ENCODE peak calls at places on chromosomes 5 and 9, in six cellular contexts. E is fibroblast of pulmonary artery, D is astrocyte of the spinal cord, A is IMR-90, F is SK-N-SH, H is bronchial epithelial cell. V is an unnamed sample.

GRCh38 chr9:105171589-105171988 is 72.9 kb upstream of the SLC44A1 start:
- DNase-seq in E (no peak), D (no peak), A (no peak), F (no peak), H (no peak), V (no peak)

GRCh38 chr9:99818439-99818992 is 3.2 kb upstream of the NR4A3 start:
- DNase-seq in E (no peak), D (no peak), A (no peak), F (no peak), H (no peak), V (no peak)

GRCh38 chr5:54742417-54742889 is 224.9 kb downstream of the SNX18 start:
- DNase-seq in E (peak; percentile 70), D (peak; percentile 54), A (peak; percentile 80), F (no peak), H (peak; percentile 91), V (no peak)

GRCh38 chr5:16666861-16667481 is 50.2 kb upstream of the RETREG1 start:
- DNase-seq in E (peak; percentile 47), D (peak; percentile 13), A (peak; percentile 15), F (peak; percentile 64), H (no peak), V (peak; percentile 76)

GRCh38 chr9:93207326-93207814 is 23.4 kb downstream of the WNK2 start:
- DNase-seq in E (peak; percentile 44), D (peak; percentile 47), A (peak; percentile 11), F (peak; percentile 70), H (no peak), V (no peak)

GRCh38 chr5:177509361-177509951 is at the start of gene DOK3:
- DNase-seq in E (no peak), D (no peak), A (no peak), F (no peak), H (no peak), V (peak; percentile 89)

GRCh38 chr9:119765632-119766031 is 396.4 kb upstream of the BRINP1 start:
- DNase-seq in E (no peak), D (no peak), A (no peak), F (no peak), H (no peak), V (no peak)

GRCh38 chr5:173598686-173599085 is 17.8 kb downstream of the BOD1 start:
- DNase-seq in E (no peak), D (no peak), A (peak; percentile 17), F (no peak), H (no peak), V (no peak)

GRCh38 chr9:124293712-124294504 is 36.2 kb downstream of the NEK6 start:
- DNase-seq in E (no peak), D (no peak), A (no peak), F (no peak), H (peak; percentile 18), V (no peak)

GRCh38 chr5:36305571-36306326 is 4.0 kb upstream of the RANBP3L start:
- DNase-seq in E (peak; percentile 68), D (peak; percentile 64), A (peak; percentile 38), F (peak; percentile 42), H (peak; percentile 51), V (peak; percentile 41)

GRCh38 chr9:35553670-35554543 is 51.2 kb upstream of the TESK1 start:
- DNase-seq in E (peak; percentile 87), D (peak; percentile 79), A (peak; percentile 73), F (peak; percentile 84), H (peak; percentile 62), V (peak; percentile 82)

GRCh38 chr5:154945695-154946301 is 4.9 kb downstream of the MRPL22 start:
- DNase-seq in E (peak; percentile 57), D (peak; percentile 43), A (peak; percentile 28), F (peak; percentile 31), H (peak; percentile 35), V (no peak)

GRCh38 chr5:113569396-113569795 is 55.9 kb downstream of the YTHDC2 start:
- DNase-seq in E (no peak), D (no peak), A (no peak), F (no peak), H (no peak), V (no peak)

GRCh38 chr9:127612993-127613954 is 1.2 kb downstream of the STXBP1 start:
- DNase-seq in E (peak; percentile 50), D (peak; percentile 59), A (peak; percentile 57), F (peak; percentile 82), H (peak; percentile 69), V (peak; percentile 83)

GRCh38 chr5:72244862-72245371 is 75.1 kb downstream of the MRPS27 start:
- DNase-seq in E (peak; percentile 75), D (peak; percentile 69), A (peak; percentile 61), F (peak; percentile 43), H (peak; percentile 30), V (no peak)

GRCh38 chr9:89781838-89782237 is 177.0 kb downstream of the GADD45G start:
- DNase-seq in E (no peak), D (no peak), A (no peak), F (no peak), H (no peak), V (no peak)

GRCh38 chr5:43281840-43282658 is 31.2 kb downstream of the HMGCS1 start:
- DNase-seq in E (peak; percentile 31), D (no peak), A (peak; percentile 10), F (no peak), H (peak; percentile 77), V (no peak)

GRCh38 chr9:130981002-130981760 is 27.8 kb upstream of the LAMC3 start:
- DNase-seq in E (no peak), D (no peak), A (no peak), F (no peak), H (no peak), V (no peak)

GRCh38 chr9:114929166-114929565 is 1.2 kb downstream of the TNFSF8 start:
- DNase-seq in E (no peak), D (no peak), A (no peak), F (no peak), H (no peak), V (no peak)

GRCh38 chr5:8341416-8341815 is 472.5 kb downstream of the MTRR start:
- DNase-seq in E (peak; percentile 8), D (no peak), A (no peak), F (no peak), H (no peak), V (no peak)

GRCh38 chr9:71609453-71609840 is 158.9 kb downstream of the CEMIP2 start:
- DNase-seq in E (peak; percentile 21), D (no peak), A (no peak), F (no peak), H (no peak), V (no peak)

GRCh38 chr9:95620296-95620695 is 103.5 kb upstream of the PTCH1 start:
- DNase-seq in E (no peak), D (no peak), A (no peak), F (no peak), H (no peak), V (no peak)

GRCh38 chr5:35246928-35247644 is 16.8 kb upstream of the PRLR start:
- DNase-seq in E (peak; percentile 35), D (peak; percentile 47), A (no peak), F (no peak), H (no peak), V (peak; percentile 2)

GRCh38 chr5:52798952-52799351 is 11.2 kb downstream of the ITGA1 start:
- DNase-seq in E (no peak), D (no peak), A (no peak), F (no peak), H (no peak), V (no peak)

GRCh38 chr9:129111762-129112151 is 542 bp downstream of the PTPA start:
- DNase-seq in E (peak; percentile 52), D (peak; percentile 56), A (peak; percentile 45), F (peak; percentile 69), H (no peak), V (peak; percentile 83)

GRCh38 chr9:114503522-114504340 is 1.5 kb downstream of the WHRN start:
- DNase-seq in E (no peak), D (no peak), A (no peak), F (no peak), H (no peak), V (no peak)

GRCh38 chr5:130109152-130109551 is 204.9 kb downstream of the CHSY3 start:
- DNase-seq in E (peak; percentile 71), D (peak; percentile 57), A (peak; percentile 18), F (peak; percentile 7), H (peak; percentile 56), V (no peak)

GRCh38 chr9:96603305-96604004 is 16.2 kb downstream of the CDC14B start:
- DNase-seq in E (no peak), D (peak; percentile 38), A (peak; percentile 51), F (no peak), H (no peak), V (no peak)

GRCh38 chr5:124643306-124643705 is 103.1 kb downstream of the ZNF608 start:
- DNase-seq in E (no peak), D (no peak), A (no peak), F (no peak), H (no peak), V (no peak)

GRCh38 chr5:133261993-133262392 is 210.2 kb downstream of the HSPA4 start:
- DNase-seq in E (no peak), D (no peak), A (no peak), F (no peak), H (no peak), V (no peak)
- TF ChIP-seq CTCF in E (no peak), D (no peak), A (no peak), F (no peak), H (no peak), V (no peak)

GRCh38 chr9:21252727-21253547 is 13.1 kb upstream of the IFNA14 start:
- DNase-seq in E (peak; percentile 49), D (peak; percentile 29), A (peak; percentile 14), F (peak; percentile 9), H (peak; percentile 40), V (peak; percentile 32)
- H3K4me3 ChIP-seq in E (peak overlapping the region; percentile 13), D (no peak overlapping the region), A (no peak overlapping the region), F (no peak overlapping the region), H (no peak overlapping the region), V (no peak overlapping the region)

GRCh38 chr9:18320046-18320445 is 153.9 kb upstream of the ADAMTSL1 start:
- DNase-seq in E (peak; percentile 25), D (no peak), A (peak; percentile 17), F (no peak), H (no peak), V (no peak)
- TF ChIP-seq CTCF in E (peak; percentile 19), D (peak; percentile 31), A (no peak), F (peak; percentile 23), H (no peak), V (no peak)

GRCh38 chr5:141245250-141245717 is at the start of gene PCDHB15:
- DNase-seq in E (peak; percentile 7), D (no peak), A (no peak), F (peak; percentile 30), H (no peak), V (no peak)
- H3K4me3 ChIP-seq in E (peak within 1 kb of the TSS; percentile 25), D (no peak within 1 kb of the TSS), A (peak within 1 kb of the TSS; percentile 61), F (peak within 1 kb of the TSS; percentile 19), H (no peak within 1 kb of the TSS), V (peak within 1 kb of the TSS; percentile 12)

DNA sequence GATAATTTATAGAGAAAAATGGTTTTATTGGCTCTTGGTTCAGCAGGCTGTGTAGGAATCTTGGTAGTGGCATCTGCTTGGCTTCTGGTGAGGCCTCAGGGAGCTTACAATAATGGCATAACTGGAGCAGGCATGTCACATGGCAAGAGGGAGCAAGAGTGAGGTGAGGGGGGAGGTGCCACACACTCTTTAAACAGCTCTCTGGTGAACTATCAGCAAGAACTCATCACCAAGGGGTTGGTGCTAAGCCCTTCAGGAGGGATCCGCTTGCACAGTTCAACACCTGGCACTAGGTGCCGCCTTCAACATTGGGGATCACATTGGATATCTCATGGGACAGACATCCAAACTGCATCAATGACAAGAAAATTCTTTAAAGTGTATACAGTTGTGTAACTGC is 10.5 kb downstream of the GPBP1 start:
- DNase-seq in E (no peak), D (no peak), A (no peak), F (no peak), H (no peak), V (no peak)
- TF ChIP-seq CTCF in E (no peak), D (no peak), A (no peak), F (no peak), H (no peak), V (no peak)

V was measured in upper lobe of left lung.